ENCODE peak calls at places on chromosomes 2 and 18, in five cellular contexts. Q, N, G, D and H are unnamed samples.
A peak's percentile ranks its signal among the peaks of the same experiment; 100 is the strongest.

GRCh38 chr2:72023678-72024390 is 123.8 kb downstream of the CYP26B1 start:
- DNase-seq in Q (no peak), N (no peak), G (no peak), D (no peak), H (no peak)

GRCh38 chr2:239902749-239903201 is 122.4 kb downstream of the NDUFA10 start:
- DNase-seq in Q (no peak), N (no peak), G (no peak), D (no peak), H (no peak)

GRCh38 chr2:176317246-176318065 is 48.2 kb downstream of the MTX2 start:
- DNase-seq in Q (no peak), N (no peak), G (no peak), D (no peak), H (no peak)

GRCh38 chr2:196284033-196284844 is 112.9 kb upstream of the STK17B start:
- DNase-seq in Q (no peak), N (no peak), G (no peak), D (no peak), H (no peak)

GRCh38 chr2:239354132-239354790 is 46.6 kb downstream of the HDAC4 start:
- DNase-seq in Q (no peak), N (no peak), G (no peak), D (no peak), H (no peak)

GRCh38 chr18:28781616-28782362 is 604.9 kb upstream of the CDH2 start:
- DNase-seq in Q (no peak), N (no peak), G (no peak), D (no peak), H (no peak)

GRCh38 chr18:1659190-1659589 is 754.5 kb downstream of the ADCYAP1 start:
- DNase-seq in Q (no peak), N (no peak), G (peak; percentile 23), D (no peak), H (no peak)

GRCh38 chr2:47809903-47810302 is 27.0 kb downstream of the MSH6 start:
- DNase-seq in Q (no peak), N (no peak), G (no peak), D (no peak), H (no peak)

GRCh38 chr2:235330775-235331438 is 162.9 kb upstream of the AGAP1 start:
- DNase-seq in Q (peak; percentile 94), N (peak; percentile 8), G (no peak), D (peak; percentile 76), H (no peak)

GRCh38 chr2:147099845-147100244 is 745.0 kb upstream of the ACVR2A start:
- DNase-seq in Q (no peak), N (peak; percentile 18), G (no peak), D (no peak), H (no peak)

GRCh38 chr2:233447506-233448219 is 93.4 kb downstream of the DGKD start:
- DNase-seq in Q (no peak), N (no peak), G (no peak), D (no peak), H (no peak)

GRCh38 chr18:13916559-13916958 is 1.2 kb upstream of the MC2R start:
- DNase-seq in Q (no peak), N (no peak), G (no peak), D (no peak), H (no peak)

GRCh38 chr2:45444991-45445390 is 166.1 kb downstream of the SRBD1 start:
- DNase-seq in Q (no peak), N (no peak), G (no peak), D (no peak), H (no peak)

GRCh38 chr2:222837643-222838056 is 23.2 kb upstream of the ACSL3 start:
- DNase-seq in Q (peak; percentile 41), N (peak; percentile 9), G (peak; percentile 70), D (peak; percentile 55), H (no peak)

GRCh38 chr2:139045524-139045923 is 265.3 kb upstream of the NXPH2 start:
- DNase-seq in Q (no peak), N (no peak), G (no peak), D (no peak), H (peak; percentile 64)

GRCh38 chr18:28411806-28412205 is 234.9 kb upstream of the CDH2 start:
- DNase-seq in Q (no peak), N (peak; percentile 11), G (no peak), D (no peak), H (no peak)

GRCh38 chr18:5895886-5896740 is 791 bp upstream of the TMEM200C start:
- DNase-seq in Q (peak; percentile 74), N (peak; percentile 33), G (no peak), D (no peak), H (no peak)

GRCh38 chr2:1492696-1493095 is 79.4 kb downstream of the TPO start:
- DNase-seq in Q (no peak), N (no peak), G (no peak), D (no peak), H (no peak)

GRCh38 chr2:201913197-201913596 is 106.9 kb downstream of the CDK15 start:
- DNase-seq in Q (peak; percentile 71), N (no peak), G (no peak), D (no peak), H (no peak)

GRCh38 chr2:32068-32467 is 14.2 kb downstream of the FAM110C start:
- DNase-seq in Q (no peak), N (no peak), G (no peak), D (no peak), H (no peak)

GRCh38 chr2:117379928-117380327 is 434.6 kb upstream of the DDX18 start:
- DNase-seq in Q (no peak), N (no peak), G (no peak), D (no peak), H (no peak)

GRCh38 chr2:43762286-43762685 is 11.6 kb upstream of the DYNC2LI1 start:
- DNase-seq in Q (peak; percentile 41), N (no peak), G (no peak), D (no peak), H (no peak)

GRCh38 chr2:20561703-20562454 is 89.0 kb downstream of the HS1BP3 start:
- DNase-seq in Q (peak; percentile 81), N (peak; percentile 89), G (peak; percentile 31), D (no peak), H (no peak)

GRCh38 chr2:39874236-39874635 is 95.2 kb upstream of the THUMPD2 start:
- DNase-seq in Q (no peak), N (no peak), G (no peak), D (no peak), H (no peak)

GRCh38 chr2:173881466-173881865 is 83.7 kb downstream of the SP3 start:
- DNase-seq in Q (peak; percentile 7), N (peak; percentile 60), G (no peak), D (no peak), H (no peak)

GRCh38 chr2:232951891-232952290 is 61.2 kb downstream of the NGEF start:
- DNase-seq in Q (no peak), N (no peak), G (no peak), D (no peak), H (no peak)

GRCh38 chr2:85649201-85650190 is 18.5 kb downstream of the SFTPB start:
- DNase-seq in Q (peak; percentile 79), N (peak; percentile 82), G (no peak), D (peak; percentile 43), H (no peak)

GRCh38 chr2:3126686-3127278 is 250.8 kb downstream of the EIPR1 start:
- DNase-seq in Q (no peak), N (peak; percentile 58), G (no peak), D (no peak), H (no peak)

GRCh38 chr2:202831241-202831997 is 40.1 kb downstream of the ICA1L start:
- DNase-seq in Q (peak; percentile 61), N (peak; percentile 74), G (peak; percentile 19), D (peak; percentile 52), H (no peak)

GRCh38 chr2:8677646-8678592 is 3.9 kb upstream of the ID2 start:
- DNase-seq in Q (peak; percentile 54), N (peak; percentile 63), G (no peak), D (no peak), H (peak; percentile 87)

DNA sequence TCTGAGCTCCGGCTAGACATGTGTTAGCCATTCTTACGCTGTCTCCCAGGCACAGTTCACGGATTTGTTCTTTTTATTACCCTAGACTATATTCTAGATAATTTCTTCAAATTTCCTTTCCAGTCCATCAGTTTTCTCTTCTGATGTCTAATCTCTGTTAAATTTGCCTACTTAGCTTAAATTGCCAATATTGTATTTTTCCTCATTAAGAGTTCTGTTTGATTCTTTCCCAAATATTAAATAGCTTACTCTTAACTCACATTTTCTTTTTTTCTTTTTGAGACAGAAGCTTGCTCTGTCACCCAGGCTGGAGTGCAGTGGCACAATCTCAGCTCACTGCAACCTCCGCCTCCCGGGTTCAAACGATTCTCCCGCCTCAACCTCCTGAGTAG is 21.2 kb downstream of the CROCC2 start:
- DNase-seq in Q (no peak), N (no peak), G (no peak), D (no peak), H (no peak)
- H3K4me3 ChIP-seq in Q (no peak overlapping the region), N (no peak overlapping the region), G (no peak overlapping the region), D (no peak overlapping the region), H (no peak overlapping the region)

GRCh38 chr2:66431840-66432511 is 2.9 kb upstream of the MEIS1 start:
- DNase-seq in Q (no peak), N (no peak), G (no peak), D (no peak), H (no peak)
- H3K4me3 ChIP-seq in Q (peak overlapping the region; percentile 99), N (peak overlapping the region; percentile 9), G (peak overlapping the region; percentile 65), D (no peak overlapping the region), H (no peak overlapping the region)

GRCh38 chr2:199461455-199462166 is 3.9 kb upstream of the SATB2 start:
- DNase-seq in Q (no peak), N (peak; percentile 28), G (no peak), D (no peak), H (no peak)

GRCh38 chr2:199464614-199465352 is 7.0 kb upstream of the SATB2 start:
- DNase-seq in Q (no peak), N (no peak), G (no peak), D (no peak), H (no peak)

GRCh38 chr2:199462167-199462976 is 4.6 kb upstream of the SATB2 start:
- DNase-seq in Q (no peak), N (no peak), G (no peak), D (no peak), H (no peak)

GRCh38 chr2:199463708-199464613 is 6.2 kb upstream of the SATB2 start:
- DNase-seq in Q (no peak), N (peak; percentile 28), G (no peak), D (no peak), H (no peak)

GRCh38 chr2:199463000-199463692 is 5.4 kb upstream of the SATB2 start:
- DNase-seq in Q (peak; percentile 47), N (peak; percentile 90), G (no peak), D (peak; percentile 86), H (no peak)
- H3K4me3 ChIP-seq in Q (peak overlapping the region; percentile 61), N (peak overlapping the region; percentile 55), G (peak overlapping the region; percentile 71), D (peak overlapping the region; percentile 57), H (peak overlapping the region; percentile 59)

DNA sequence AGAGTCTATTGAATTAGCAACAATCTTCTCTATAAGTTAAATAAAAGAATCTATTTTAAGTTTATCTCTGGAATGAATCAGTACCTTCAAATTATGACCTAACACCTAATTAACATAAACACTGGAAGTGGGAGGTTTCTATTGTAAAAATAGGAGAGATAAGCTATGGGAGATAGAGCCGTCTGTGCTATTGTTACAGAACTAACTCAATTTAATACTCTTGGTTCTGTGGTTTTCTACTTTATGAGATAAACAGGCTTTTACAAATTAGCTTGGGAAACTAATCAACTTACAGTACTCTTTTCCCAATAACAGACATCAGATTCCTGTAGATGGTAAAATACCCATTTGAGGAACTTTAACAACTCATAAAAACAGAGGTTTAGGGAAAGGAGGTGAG is 25.6 kb upstream of the STAT1 start:
- DNase-seq in Q (no peak), N (no peak), G (no peak), D (no peak), H (no peak)
- H3K4me3 ChIP-seq in Q (no peak overlapping the region), N (no peak overlapping the region), G (no peak overlapping the region), D (no peak overlapping the region), H (no peak overlapping the region)